ENCODE peak calls at places on chromosomes 6 and 20, in six cellular contexts. One of them, this sample, is unnamed.

GRCh38 chr20:62769346-62770071 is 26.8 kb upstream of the MRGBP start:
- DNase-seq in stimulated activated naive CD8-positive, alpha-beta T cell treated with anti-CD3 and anti-CD28 coated beads, Interleukin-15, amount 100 ng/mL, for 72 hours: no peak
- DNase-seq in activated naive CD8-positive, alpha-beta T cell treated with anti-CD3 and anti-CD28 coated beads, Interleukin-2, amount 50 U/mL, for 24 hours: no peak
- DNase-seq in GM06990: no peak
- DNase-seq in stimulated activated CD8-positive, alpha-beta memory T cell treated with anti-CD3 and anti-CD28 coated beads, Interleukin-2, amount 100 ng/mL, for 48 hours: no peak
- DNase-seq in hepatocyte: no peak
- DNase-seq in this sample: no peak

GRCh38 chr6:36682328-36683144 is 4.0 kb downstream of the CDKN1A start:
- DNase-seq in stimulated activated naive CD8-positive, alpha-beta T cell treated with anti-CD3 and anti-CD28 coated beads, Interleukin-15, amount 100 ng/mL, for 72 hours: peak; percentile 74
- DNase-seq in activated naive CD8-positive, alpha-beta T cell treated with anti-CD3 and anti-CD28 coated beads, Interleukin-2, amount 50 U/mL, for 24 hours: peak; percentile 69
- DNase-seq in GM06990: peak; percentile 82
- DNase-seq in stimulated activated CD8-positive, alpha-beta memory T cell treated with anti-CD3 and anti-CD28 coated beads, Interleukin-2, amount 100 ng/mL, for 48 hours: no peak
- DNase-seq in hepatocyte: peak; percentile 62
- DNase-seq in this sample: peak; percentile 57

GRCh38 chr6:12228447-12229146 is 61.6 kb upstream of the EDN1 start:
- DNase-seq in stimulated activated naive CD8-positive, alpha-beta T cell treated with anti-CD3 and anti-CD28 coated beads, Interleukin-15, amount 100 ng/mL, for 72 hours: no peak
- DNase-seq in activated naive CD8-positive, alpha-beta T cell treated with anti-CD3 and anti-CD28 coated beads, Interleukin-2, amount 50 U/mL, for 24 hours: no peak
- DNase-seq in GM06990: no peak
- DNase-seq in stimulated activated CD8-positive, alpha-beta memory T cell treated with anti-CD3 and anti-CD28 coated beads, Interleukin-2, amount 100 ng/mL, for 48 hours: no peak
- DNase-seq in hepatocyte: peak; percentile 53
- DNase-seq in this sample: no peak

GRCh38 chr6:168038576-168039140 is 40.4 kb downstream of the FRMD1 start:
- DNase-seq in stimulated activated naive CD8-positive, alpha-beta T cell treated with anti-CD3 and anti-CD28 coated beads, Interleukin-15, amount 100 ng/mL, for 72 hours: no peak
- DNase-seq in activated naive CD8-positive, alpha-beta T cell treated with anti-CD3 and anti-CD28 coated beads, Interleukin-2, amount 50 U/mL, for 24 hours: no peak
- DNase-seq in GM06990: no peak
- DNase-seq in stimulated activated CD8-positive, alpha-beta memory T cell treated with anti-CD3 and anti-CD28 coated beads, Interleukin-2, amount 100 ng/mL, for 48 hours: no peak
- DNase-seq in hepatocyte: no peak
- DNase-seq in this sample: no peak

GRCh38 chr20:36477475-36477874 is 63.8 kb upstream of the MYL9 start:
- DNase-seq in stimulated activated naive CD8-positive, alpha-beta T cell treated with anti-CD3 and anti-CD28 coated beads, Interleukin-15, amount 100 ng/mL, for 72 hours: no peak
- DNase-seq in activated naive CD8-positive, alpha-beta T cell treated with anti-CD3 and anti-CD28 coated beads, Interleukin-2, amount 50 U/mL, for 24 hours: no peak
- DNase-seq in GM06990: no peak
- DNase-seq in stimulated activated CD8-positive, alpha-beta memory T cell treated with anti-CD3 and anti-CD28 coated beads, Interleukin-2, amount 100 ng/mL, for 48 hours: no peak
- DNase-seq in hepatocyte: no peak
- DNase-seq in this sample: no peak

GRCh38 chr6:72238900-72239299 is 352.6 kb downstream of the RIMS1 start:
- DNase-seq in stimulated activated naive CD8-positive, alpha-beta T cell treated with anti-CD3 and anti-CD28 coated beads, Interleukin-15, amount 100 ng/mL, for 72 hours: no peak
- DNase-seq in activated naive CD8-positive, alpha-beta T cell treated with anti-CD3 and anti-CD28 coated beads, Interleukin-2, amount 50 U/mL, for 24 hours: no peak
- DNase-seq in GM06990: no peak
- DNase-seq in stimulated activated CD8-positive, alpha-beta memory T cell treated with anti-CD3 and anti-CD28 coated beads, Interleukin-2, amount 100 ng/mL, for 48 hours: no peak
- DNase-seq in hepatocyte: no peak
- DNase-seq in this sample: no peak

GRCh38 chr6:95846652-95847051 is 169.1 kb upstream of the FUT9 start:
- DNase-seq in stimulated activated naive CD8-positive, alpha-beta T cell treated with anti-CD3 and anti-CD28 coated beads, Interleukin-15, amount 100 ng/mL, for 72 hours: no peak
- DNase-seq in activated naive CD8-positive, alpha-beta T cell treated with anti-CD3 and anti-CD28 coated beads, Interleukin-2, amount 50 U/mL, for 24 hours: no peak
- DNase-seq in GM06990: no peak
- DNase-seq in stimulated activated CD8-positive, alpha-beta memory T cell treated with anti-CD3 and anti-CD28 coated beads, Interleukin-2, amount 100 ng/mL, for 48 hours: no peak
- DNase-seq in hepatocyte: no peak
- DNase-seq in this sample: no peak

GRCh38 chr20:39849664-39850063 is 839.4 kb downstream of the MAFB start:
- DNase-seq in stimulated activated naive CD8-positive, alpha-beta T cell treated with anti-CD3 and anti-CD28 coated beads, Interleukin-15, amount 100 ng/mL, for 72 hours: no peak
- DNase-seq in activated naive CD8-positive, alpha-beta T cell treated with anti-CD3 and anti-CD28 coated beads, Interleukin-2, amount 50 U/mL, for 24 hours: no peak
- DNase-seq in GM06990: no peak
- DNase-seq in stimulated activated CD8-positive, alpha-beta memory T cell treated with anti-CD3 and anti-CD28 coated beads, Interleukin-2, amount 100 ng/mL, for 48 hours: no peak
- DNase-seq in hepatocyte: peak; percentile 81
- DNase-seq in this sample: no peak

GRCh38 chr6:108944707-108945685 is 96.8 kb downstream of the ARMC2 start:
- DNase-seq in stimulated activated naive CD8-positive, alpha-beta T cell treated with anti-CD3 and anti-CD28 coated beads, Interleukin-15, amount 100 ng/mL, for 72 hours: no peak
- DNase-seq in activated naive CD8-positive, alpha-beta T cell treated with anti-CD3 and anti-CD28 coated beads, Interleukin-2, amount 50 U/mL, for 24 hours: no peak
- DNase-seq in GM06990: no peak
- DNase-seq in stimulated activated CD8-positive, alpha-beta memory T cell treated with anti-CD3 and anti-CD28 coated beads, Interleukin-2, amount 100 ng/mL, for 48 hours: no peak
- DNase-seq in hepatocyte: peak; percentile 42
- DNase-seq in this sample: no peak

GRCh38 chr6:52566853-52567279 is 10.0 kb downstream of the TRAM2 start:
- DNase-seq in stimulated activated naive CD8-positive, alpha-beta T cell treated with anti-CD3 and anti-CD28 coated beads, Interleukin-15, amount 100 ng/mL, for 72 hours: no peak
- DNase-seq in activated naive CD8-positive, alpha-beta T cell treated with anti-CD3 and anti-CD28 coated beads, Interleukin-2, amount 50 U/mL, for 24 hours: no peak
- DNase-seq in GM06990: no peak
- DNase-seq in stimulated activated CD8-positive, alpha-beta memory T cell treated with anti-CD3 and anti-CD28 coated beads, Interleukin-2, amount 100 ng/mL, for 48 hours: no peak
- DNase-seq in hepatocyte: peak; percentile 36
- DNase-seq in this sample: no peak

GRCh38 chr20:3808141-3808479 is 12.0 kb downstream of the CDC25B start:
- DNase-seq in stimulated activated naive CD8-positive, alpha-beta T cell treated with anti-CD3 and anti-CD28 coated beads, Interleukin-15, amount 100 ng/mL, for 72 hours: no peak
- DNase-seq in activated naive CD8-positive, alpha-beta T cell treated with anti-CD3 and anti-CD28 coated beads, Interleukin-2, amount 50 U/mL, for 24 hours: no peak
- DNase-seq in GM06990: no peak
- DNase-seq in stimulated activated CD8-positive, alpha-beta memory T cell treated with anti-CD3 and anti-CD28 coated beads, Interleukin-2, amount 100 ng/mL, for 48 hours: no peak
- DNase-seq in hepatocyte: peak; percentile 89
- DNase-seq in this sample: no peak

GRCh38 chr6:14559754-14560527 is 442.4 kb downstream of the CD83 start:
- DNase-seq in stimulated activated naive CD8-positive, alpha-beta T cell treated with anti-CD3 and anti-CD28 coated beads, Interleukin-15, amount 100 ng/mL, for 72 hours: no peak
- DNase-seq in activated naive CD8-positive, alpha-beta T cell treated with anti-CD3 and anti-CD28 coated beads, Interleukin-2, amount 50 U/mL, for 24 hours: no peak
- DNase-seq in GM06990: no peak
- DNase-seq in stimulated activated CD8-positive, alpha-beta memory T cell treated with anti-CD3 and anti-CD28 coated beads, Interleukin-2, amount 100 ng/mL, for 48 hours: no peak
- DNase-seq in hepatocyte: peak; percentile 50
- DNase-seq in this sample: no peak

GRCh38 chr20:36091561-36092423 is 62.7 kb upstream of the EPB41L1 start:
- DNase-seq in stimulated activated naive CD8-positive, alpha-beta T cell treated with anti-CD3 and anti-CD28 coated beads, Interleukin-15, amount 100 ng/mL, for 72 hours: no peak
- DNase-seq in activated naive CD8-positive, alpha-beta T cell treated with anti-CD3 and anti-CD28 coated beads, Interleukin-2, amount 50 U/mL, for 24 hours: no peak
- DNase-seq in GM06990: no peak
- DNase-seq in stimulated activated CD8-positive, alpha-beta memory T cell treated with anti-CD3 and anti-CD28 coated beads, Interleukin-2, amount 100 ng/mL, for 48 hours: no peak
- DNase-seq in hepatocyte: no peak
- DNase-seq in this sample: no peak

GRCh38 chr6:71040043-71040442 is 83.2 kb upstream of the B3GAT2 start:
- DNase-seq in stimulated activated naive CD8-positive, alpha-beta T cell treated with anti-CD3 and anti-CD28 coated beads, Interleukin-15, amount 100 ng/mL, for 72 hours: no peak
- DNase-seq in activated naive CD8-positive, alpha-beta T cell treated with anti-CD3 and anti-CD28 coated beads, Interleukin-2, amount 50 U/mL, for 24 hours: no peak
- DNase-seq in GM06990: no peak
- DNase-seq in stimulated activated CD8-positive, alpha-beta memory T cell treated with anti-CD3 and anti-CD28 coated beads, Interleukin-2, amount 100 ng/mL, for 48 hours: no peak
- DNase-seq in hepatocyte: no peak
- DNase-seq in this sample: no peak

GRCh38 chr6:53906842-53907241 is 112.0 kb downstream of the LRRC1 start:
- DNase-seq in stimulated activated naive CD8-positive, alpha-beta T cell treated with anti-CD3 and anti-CD28 coated beads, Interleukin-15, amount 100 ng/mL, for 72 hours: no peak
- DNase-seq in activated naive CD8-positive, alpha-beta T cell treated with anti-CD3 and anti-CD28 coated beads, Interleukin-2, amount 50 U/mL, for 24 hours: no peak
- DNase-seq in GM06990: no peak
- DNase-seq in stimulated activated CD8-positive, alpha-beta memory T cell treated with anti-CD3 and anti-CD28 coated beads, Interleukin-2, amount 100 ng/mL, for 48 hours: no peak
- DNase-seq in hepatocyte: no peak
- DNase-seq in this sample: no peak

GRCh38 chr6:139588734-139589418 is 214.4 kb upstream of the CITED2 start:
- DNase-seq in stimulated activated naive CD8-positive, alpha-beta T cell treated with anti-CD3 and anti-CD28 coated beads, Interleukin-15, amount 100 ng/mL, for 72 hours: no peak
- DNase-seq in activated naive CD8-positive, alpha-beta T cell treated with anti-CD3 and anti-CD28 coated beads, Interleukin-2, amount 50 U/mL, for 24 hours: no peak
- DNase-seq in GM06990: no peak
- DNase-seq in stimulated activated CD8-positive, alpha-beta memory T cell treated with anti-CD3 and anti-CD28 coated beads, Interleukin-2, amount 100 ng/mL, for 48 hours: no peak
- DNase-seq in hepatocyte: peak; percentile 21
- DNase-seq in this sample: no peak

GRCh38 chr6:158357570-158358216 is 45.4 kb downstream of the TULP4 start:
- DNase-seq in stimulated activated naive CD8-positive, alpha-beta T cell treated with anti-CD3 and anti-CD28 coated beads, Interleukin-15, amount 100 ng/mL, for 72 hours: no peak
- DNase-seq in activated naive CD8-positive, alpha-beta T cell treated with anti-CD3 and anti-CD28 coated beads, Interleukin-2, amount 50 U/mL, for 24 hours: no peak
- DNase-seq in GM06990: no peak
- DNase-seq in stimulated activated CD8-positive, alpha-beta memory T cell treated with anti-CD3 and anti-CD28 coated beads, Interleukin-2, amount 100 ng/mL, for 48 hours: no peak
- DNase-seq in hepatocyte: no peak
- DNase-seq in this sample: peak; percentile 78

GRCh38 chr6:155077331-155077730 is 82.2 kb downstream of the TIAM2 start:
- DNase-seq in stimulated activated naive CD8-positive, alpha-beta T cell treated with anti-CD3 and anti-CD28 coated beads, Interleukin-15, amount 100 ng/mL, for 72 hours: no peak
- DNase-seq in activated naive CD8-positive, alpha-beta T cell treated with anti-CD3 and anti-CD28 coated beads, Interleukin-2, amount 50 U/mL, for 24 hours: no peak
- DNase-seq in GM06990: no peak
- DNase-seq in stimulated activated CD8-positive, alpha-beta memory T cell treated with anti-CD3 and anti-CD28 coated beads, Interleukin-2, amount 100 ng/mL, for 48 hours: no peak
- DNase-seq in hepatocyte: no peak
- DNase-seq in this sample: no peak

GRCh38 chr20:63519765-63520593 is 586 bp upstream of the PPDPF start:
- DNase-seq in stimulated activated naive CD8-positive, alpha-beta T cell treated with anti-CD3 and anti-CD28 coated beads, Interleukin-15, amount 100 ng/mL, for 72 hours: peak; percentile 72
- DNase-seq in activated naive CD8-positive, alpha-beta T cell treated with anti-CD3 and anti-CD28 coated beads, Interleukin-2, amount 50 U/mL, for 24 hours: peak; percentile 69
- DNase-seq in GM06990: peak; percentile 77
- DNase-seq in stimulated activated CD8-positive, alpha-beta memory T cell treated with anti-CD3 and anti-CD28 coated beads, Interleukin-2, amount 100 ng/mL, for 48 hours: peak; percentile 51
- DNase-seq in hepatocyte: peak; percentile 80
- DNase-seq in this sample: peak; percentile 84

GRCh38 chr6:18632670-18633410 is 245.7 kb downstream of the RNF144B start:
- DNase-seq in stimulated activated naive CD8-positive, alpha-beta T cell treated with anti-CD3 and anti-CD28 coated beads, Interleukin-15, amount 100 ng/mL, for 72 hours: no peak
- DNase-seq in activated naive CD8-positive, alpha-beta T cell treated with anti-CD3 and anti-CD28 coated beads, Interleukin-2, amount 50 U/mL, for 24 hours: no peak
- DNase-seq in GM06990: no peak
- DNase-seq in stimulated activated CD8-positive, alpha-beta memory T cell treated with anti-CD3 and anti-CD28 coated beads, Interleukin-2, amount 100 ng/mL, for 48 hours: no peak
- DNase-seq in hepatocyte: no peak
- DNase-seq in this sample: no peak

GRCh38 chr6:56023829-56024228 is 148.4 kb upstream of the BMP5 start:
- DNase-seq in stimulated activated naive CD8-positive, alpha-beta T cell treated with anti-CD3 and anti-CD28 coated beads, Interleukin-15, amount 100 ng/mL, for 72 hours: no peak
- DNase-seq in activated naive CD8-positive, alpha-beta T cell treated with anti-CD3 and anti-CD28 coated beads, Interleukin-2, amount 50 U/mL, for 24 hours: no peak
- DNase-seq in GM06990: no peak
- DNase-seq in stimulated activated CD8-positive, alpha-beta memory T cell treated with anti-CD3 and anti-CD28 coated beads, Interleukin-2, amount 100 ng/mL, for 48 hours: no peak
- DNase-seq in hepatocyte: no peak
- DNase-seq in this sample: no peak

GRCh38 chr20:38145094-38146075 is 19.7 kb downstream of the TGM2 start:
- DNase-seq in stimulated activated naive CD8-positive, alpha-beta T cell treated with anti-CD3 and anti-CD28 coated beads, Interleukin-15, amount 100 ng/mL, for 72 hours: no peak
- DNase-seq in activated naive CD8-positive, alpha-beta T cell treated with anti-CD3 and anti-CD28 coated beads, Interleukin-2, amount 50 U/mL, for 24 hours: no peak
- DNase-seq in GM06990: no peak
- DNase-seq in stimulated activated CD8-positive, alpha-beta memory T cell treated with anti-CD3 and anti-CD28 coated beads, Interleukin-2, amount 100 ng/mL, for 48 hours: no peak
- DNase-seq in hepatocyte: no peak
- DNase-seq in this sample: no peak

GRCh38 chr6:6362051-6362450 is 41.6 kb upstream of the F13A1 start:
- DNase-seq in stimulated activated naive CD8-positive, alpha-beta T cell treated with anti-CD3 and anti-CD28 coated beads, Interleukin-15, amount 100 ng/mL, for 72 hours: no peak
- DNase-seq in activated naive CD8-positive, alpha-beta T cell treated with anti-CD3 and anti-CD28 coated beads, Interleukin-2, amount 50 U/mL, for 24 hours: no peak
- DNase-seq in GM06990: no peak
- DNase-seq in stimulated activated CD8-positive, alpha-beta memory T cell treated with anti-CD3 and anti-CD28 coated beads, Interleukin-2, amount 100 ng/mL, for 48 hours: no peak
- DNase-seq in hepatocyte: no peak
- DNase-seq in this sample: no peak

GRCh38 chr6:30329331-30329730 is 2.6 kb downstream of the TRIM39 start:
- DNase-seq in stimulated activated naive CD8-positive, alpha-beta T cell treated with anti-CD3 and anti-CD28 coated beads, Interleukin-15, amount 100 ng/mL, for 72 hours: no peak
- DNase-seq in activated naive CD8-positive, alpha-beta T cell treated with anti-CD3 and anti-CD28 coated beads, Interleukin-2, amount 50 U/mL, for 24 hours: no peak
- DNase-seq in GM06990: no peak
- DNase-seq in stimulated activated CD8-positive, alpha-beta memory T cell treated with anti-CD3 and anti-CD28 coated beads, Interleukin-2, amount 100 ng/mL, for 48 hours: no peak
- DNase-seq in hepatocyte: no peak
- DNase-seq in this sample: no peak

GRCh38 chr20:10965936-10966470 is 292.2 kb upstream of the JAG1 start:
- DNase-seq in stimulated activated naive CD8-positive, alpha-beta T cell treated with anti-CD3 and anti-CD28 coated beads, Interleukin-15, amount 100 ng/mL, for 72 hours: no peak
- DNase-seq in activated naive CD8-positive, alpha-beta T cell treated with anti-CD3 and anti-CD28 coated beads, Interleukin-2, amount 50 U/mL, for 24 hours: no peak
- DNase-seq in GM06990: no peak
- DNase-seq in stimulated activated CD8-positive, alpha-beta memory T cell treated with anti-CD3 and anti-CD28 coated beads, Interleukin-2, amount 100 ng/mL, for 48 hours: no peak
- DNase-seq in hepatocyte: no peak
- DNase-seq in this sample: no peak

GRCh38 chr6:129695373-129696027 is 14.5 kb downstream of the ARHGAP18 start:
- DNase-seq in stimulated activated naive CD8-positive, alpha-beta T cell treated with anti-CD3 and anti-CD28 coated beads, Interleukin-15, amount 100 ng/mL, for 72 hours: no peak
- DNase-seq in activated naive CD8-positive, alpha-beta T cell treated with anti-CD3 and anti-CD28 coated beads, Interleukin-2, amount 50 U/mL, for 24 hours: peak; percentile 34
- DNase-seq in GM06990: no peak
- DNase-seq in stimulated activated CD8-positive, alpha-beta memory T cell treated with anti-CD3 and anti-CD28 coated beads, Interleukin-2, amount 100 ng/mL, for 48 hours: no peak
- DNase-seq in hepatocyte: no peak
- DNase-seq in this sample: no peak

GRCh38 chr20:50587291-50587961 is 77.2 kb downstream of the PTPN1 start:
- DNase-seq in stimulated activated naive CD8-positive, alpha-beta T cell treated with anti-CD3 and anti-CD28 coated beads, Interleukin-15, amount 100 ng/mL, for 72 hours: no peak
- DNase-seq in activated naive CD8-positive, alpha-beta T cell treated with anti-CD3 and anti-CD28 coated beads, Interleukin-2, amount 50 U/mL, for 24 hours: no peak
- DNase-seq in GM06990: no peak
- DNase-seq in stimulated activated CD8-positive, alpha-beta memory T cell treated with anti-CD3 and anti-CD28 coated beads, Interleukin-2, amount 100 ng/mL, for 48 hours: no peak
- DNase-seq in hepatocyte: no peak
- DNase-seq in this sample: no peak

GRCh38 chr6:148885154-148885870 is 138.5 kb downstream of the UST start:
- DNase-seq in stimulated activated naive CD8-positive, alpha-beta T cell treated with anti-CD3 and anti-CD28 coated beads, Interleukin-15, amount 100 ng/mL, for 72 hours: no peak
- DNase-seq in activated naive CD8-positive, alpha-beta T cell treated with anti-CD3 and anti-CD28 coated beads, Interleukin-2, amount 50 U/mL, for 24 hours: no peak
- DNase-seq in GM06990: no peak
- DNase-seq in stimulated activated CD8-positive, alpha-beta memory T cell treated with anti-CD3 and anti-CD28 coated beads, Interleukin-2, amount 100 ng/mL, for 48 hours: no peak
- DNase-seq in hepatocyte: no peak
- DNase-seq in this sample: no peak

GRCh38 chr20:32575805-32576204 is 9.3 kb downstream of the NOL4L start:
- DNase-seq in stimulated activated naive CD8-positive, alpha-beta T cell treated with anti-CD3 and anti-CD28 coated beads, Interleukin-15, amount 100 ng/mL, for 72 hours: no peak
- DNase-seq in activated naive CD8-positive, alpha-beta T cell treated with anti-CD3 and anti-CD28 coated beads, Interleukin-2, amount 50 U/mL, for 24 hours: no peak
- DNase-seq in GM06990: no peak
- DNase-seq in stimulated activated CD8-positive, alpha-beta memory T cell treated with anti-CD3 and anti-CD28 coated beads, Interleukin-2, amount 100 ng/mL, for 48 hours: no peak
- DNase-seq in hepatocyte: no peak
- DNase-seq in this sample: no peak

GRCh38 chr6:119096683-119097310 is 18.3 kb upstream of the FAM184A start:
- DNase-seq in stimulated activated naive CD8-positive, alpha-beta T cell treated with anti-CD3 and anti-CD28 coated beads, Interleukin-15, amount 100 ng/mL, for 72 hours: no peak
- DNase-seq in activated naive CD8-positive, alpha-beta T cell treated with anti-CD3 and anti-CD28 coated beads, Interleukin-2, amount 50 U/mL, for 24 hours: no peak
- DNase-seq in GM06990: no peak
- DNase-seq in stimulated activated CD8-positive, alpha-beta memory T cell treated with anti-CD3 and anti-CD28 coated beads, Interleukin-2, amount 100 ng/mL, for 48 hours: no peak
- DNase-seq in hepatocyte: peak; percentile 44
- DNase-seq in this sample: no peak

GRCh38 chr6:15090145-15090579 is 155.7 kb upstream of the JARID2 start:
- DNase-seq in stimulated activated naive CD8-positive, alpha-beta T cell treated with anti-CD3 and anti-CD28 coated beads, Interleukin-15, amount 100 ng/mL, for 72 hours: no peak
- DNase-seq in activated naive CD8-positive, alpha-beta T cell treated with anti-CD3 and anti-CD28 coated beads, Interleukin-2, amount 50 U/mL, for 24 hours: no peak
- DNase-seq in GM06990: no peak
- DNase-seq in stimulated activated CD8-positive, alpha-beta memory T cell treated with anti-CD3 and anti-CD28 coated beads, Interleukin-2, amount 100 ng/mL, for 48 hours: no peak
- DNase-seq in hepatocyte: peak; percentile 18
- DNase-seq in this sample: no peak

GRCh38 chr6:107587402-107587801 is 97.5 kb downstream of the SOBP start:
- DNase-seq in stimulated activated naive CD8-positive, alpha-beta T cell treated with anti-CD3 and anti-CD28 coated beads, Interleukin-15, amount 100 ng/mL, for 72 hours: no peak
- DNase-seq in activated naive CD8-positive, alpha-beta T cell treated with anti-CD3 and anti-CD28 coated beads, Interleukin-2, amount 50 U/mL, for 24 hours: no peak
- DNase-seq in GM06990: no peak
- DNase-seq in stimulated activated CD8-positive, alpha-beta memory T cell treated with anti-CD3 and anti-CD28 coated beads, Interleukin-2, amount 100 ng/mL, for 48 hours: no peak
- DNase-seq in hepatocyte: no peak
- DNase-seq in this sample: no peak

GRCh38 chr6:90466191-90466940 is 120.5 kb downstream of the MAP3K7 start:
- DNase-seq in stimulated activated naive CD8-positive, alpha-beta T cell treated with anti-CD3 and anti-CD28 coated beads, Interleukin-15, amount 100 ng/mL, for 72 hours: peak; percentile 69
- DNase-seq in activated naive CD8-positive, alpha-beta T cell treated with anti-CD3 and anti-CD28 coated beads, Interleukin-2, amount 50 U/mL, for 24 hours: no peak
- DNase-seq in GM06990: no peak
- DNase-seq in stimulated activated CD8-positive, alpha-beta memory T cell treated with anti-CD3 and anti-CD28 coated beads, Interleukin-2, amount 100 ng/mL, for 48 hours: no peak
- DNase-seq in hepatocyte: peak; percentile 31
- DNase-seq in this sample: no peak